ENCODE peak calls at places on chromosomes 16 and 17, in four cellular contexts. One of them, this sample, is unnamed.

GRCh38 chr16:73058616-73059409 is 10.9 kb upstream of the ZFHX3 start:
- DNase-seq in IMR-90: peak
- DNase-seq in H1: peak
- DNase-seq in mesendoderm: peak
- DNase-seq in this sample: no peak

GRCh38 chr16:55622930-55623561 is 32.7 kb upstream of the SLC6A2 start:
- DNase-seq in H1: peak
- DNase-seq in mesendoderm: peak
- DNase-seq in IMR-90: no peak
- DNase-seq in this sample: peak

GRCh38 chr16:75288181-75288580 is 36.8 kb upstream of the BCAR1 start:
- DNase-seq in IMR-90: no peak
- DNase-seq in mesendoderm: no peak
- DNase-seq in H1: no peak
- DNase-seq in this sample: no peak

GRCh38 chr16:31130336-31130812 is 5.2 kb downstream of the PRSS8 start:
- DNase-seq in IMR-90: no peak
- DNase-seq in H1: no peak
- DNase-seq in mesendoderm: no peak
- DNase-seq in this sample: no peak

GRCh38 chr16:46747777-46748651 is at the start of gene MYLK3:
- DNase-seq in mesendoderm: peak
- DNase-seq in H1: no peak
- DNase-seq in IMR-90: no peak
- DNase-seq in this sample: peak

GRCh38 chr16:10964891-10965326 is 20.5 kb downstream of the CLEC16A start:
- DNase-seq in mesendoderm: no peak
- DNase-seq in IMR-90: no peak
- DNase-seq in H1: no peak
- DNase-seq in this sample: no peak

GRCh38 chr17:46818319-46818928 is at the start of gene WNT3:
- DNase-seq in IMR-90: no peak
- DNase-seq in mesendoderm: peak
- DNase-seq in H1: peak
- DNase-seq in this sample: peak

GRCh38 chr17:804541-805435 is 22.6 kb downstream of the MRM3 start:
- DNase-seq in mesendoderm: no peak
- DNase-seq in IMR-90: no peak
- DNase-seq in H1: no peak
- DNase-seq in this sample: no peak

GRCh38 chr17:69874220-69874670 is 200.8 kb upstream of the KCNJ16 start:
- DNase-seq in mesendoderm: peak
- DNase-seq in H1: no peak
- DNase-seq in IMR-90: peak
- DNase-seq in this sample: no peak

GRCh38 chr17:43905985-43906852 is 1.1 kb downstream of the MPP2 start:
- DNase-seq in H1: peak
- DNase-seq in IMR-90: peak
- DNase-seq in mesendoderm: peak
- DNase-seq in this sample: peak

GRCh38 chr16:77300232-77300631 is 101.0 kb downstream of the SYCE1L start:
- DNase-seq in H1: no peak
- DNase-seq in IMR-90: no peak
- DNase-seq in mesendoderm: no peak
- DNase-seq in this sample: no peak

GRCh38 chr16:20844588-20844987 is 38.3 kb downstream of the REXO5 start:
- DNase-seq in H1: no peak
- DNase-seq in IMR-90: no peak
- DNase-seq in mesendoderm: no peak
- DNase-seq in this sample: no peak

GRCh38 chr17:11170901-11171300 is 70.1 kb upstream of the SHISA6 start:
- DNase-seq in H1: no peak
- DNase-seq in IMR-90: no peak
- DNase-seq in mesendoderm: no peak
- DNase-seq in this sample: no peak

GRCh38 chr17:4483012-4483840 is 15.5 kb upstream of the SPNS2 start:
- DNase-seq in H1: no peak
- DNase-seq in IMR-90: no peak
- DNase-seq in mesendoderm: peak
- DNase-seq in this sample: no peak

GRCh38 chr16:31052131-31052530 is 18.8 kb downstream of the STX4 start:
- DNase-seq in IMR-90: peak
- DNase-seq in mesendoderm: no peak
- DNase-seq in H1: no peak
- DNase-seq in this sample: no peak

GRCh38 chr16:21126518-21126917 is 24.1 kb downstream of the DNAH3 start:
- DNase-seq in H1: no peak
- DNase-seq in mesendoderm: no peak
- DNase-seq in IMR-90: no peak
- DNase-seq in this sample: no peak

GRCh38 chr17:8255499-8255898 is 6.4 kb downstream of the PFAS start:
- DNase-seq in IMR-90: no peak
- DNase-seq in mesendoderm: peak
- DNase-seq in H1: no peak
- DNase-seq in this sample: no peak

GRCh38 chr17:52158450-52159042 is at the start of gene CA10:
- DNase-seq in mesendoderm: peak
- DNase-seq in H1: peak
- DNase-seq in IMR-90: no peak
- DNase-seq in this sample: peak

GRCh38 chr17:50588391-50589111 is 28.0 kb downstream of the CACNA1G start:
- DNase-seq in H1: no peak
- DNase-seq in IMR-90: no peak
- DNase-seq in mesendoderm: no peak
- DNase-seq in this sample: no peak

GRCh38 chr17:49762148-49762941 is 1.6 kb downstream of the FAM117A start:
- DNase-seq in IMR-90: peak
- DNase-seq in H1: no peak
- DNase-seq in mesendoderm: no peak
- DNase-seq in this sample: no peak

GRCh38 chr17:73261952-73262675 is 434 bp upstream of the CPSF4L start:
- DNase-seq in IMR-90: no peak
- DNase-seq in mesendoderm: no peak
- DNase-seq in H1: peak
- DNase-seq in this sample: no peak

GRCh38 chr16:78629173-78629572 is 529.7 kb downstream of the WWOX start:
- DNase-seq in H1: no peak
- DNase-seq in IMR-90: no peak
- DNase-seq in mesendoderm: no peak
- DNase-seq in this sample: no peak

GRCh38 chr17:16989953-16990860 is 18.3 kb upstream of the TNFRSF13B start:
- DNase-seq in mesendoderm: peak
- DNase-seq in H1: no peak
- DNase-seq in IMR-90: peak
- DNase-seq in this sample: peak

GRCh38 chr16:88369447-88370008 is 13.2 kb upstream of the ZNF469 start:
- DNase-seq in mesendoderm: peak
- DNase-seq in H1: no peak
- DNase-seq in IMR-90: no peak
- DNase-seq in this sample: no peak

GRCh38 chr16:82603784-82604411 is 22.9 kb upstream of the CDH13 start:
- DNase-seq in IMR-90: peak
- DNase-seq in mesendoderm: peak
- DNase-seq in H1: no peak
- DNase-seq in this sample: peak

GRCh38 chr17:78343433-78344201 is 16.3 kb downstream of the SOCS3 start:
- DNase-seq in IMR-90: no peak
- DNase-seq in mesendoderm: no peak
- DNase-seq in H1: no peak
- DNase-seq in this sample: peak

GRCh38 chr16:35626051-35626450 is 2166.6 kb downstream of the TP53TG3F start:
- DNase-seq in H1: no peak
- DNase-seq in IMR-90: no peak
- DNase-seq in mesendoderm: no peak
- DNase-seq in this sample: no peak

GRCh38 chr17:27506348-27507218 is 50.3 kb downstream of the KSR1 start:
- DNase-seq in mesendoderm: peak
- DNase-seq in H1: no peak
- DNase-seq in IMR-90: no peak
- DNase-seq in this sample: peak

GRCh38 chr17:38572665-38573365 is 32.9 kb downstream of the SRCIN1 start:
- DNase-seq in H1: no peak
- DNase-seq in mesendoderm: peak
- DNase-seq in IMR-90: no peak
- DNase-seq in this sample: peak

GRCh38 chr17:45991341-45991740 is 7.7 kb upstream of the STH start:
- DNase-seq in mesendoderm: no peak
- DNase-seq in H1: no peak
- DNase-seq in IMR-90: no peak
- DNase-seq in this sample: no peak

GRCh38 chr16:56551796-56552738 is 12.8 kb upstream of the MT4 start:
- DNase-seq in IMR-90: no peak
- DNase-seq in mesendoderm: no peak
- DNase-seq in H1: no peak
- DNase-seq in this sample: no peak

GRCh38 chr16:12486386-12486785 is 317.3 kb downstream of the CPPED1 start:
- DNase-seq in H1: no peak
- DNase-seq in IMR-90: no peak
- DNase-seq in mesendoderm: no peak
- DNase-seq in this sample: no peak

GRCh38 chr16:5000573-5001001 is 33.1 kb downstream of the NAGPA start:
- DNase-seq in mesendoderm: no peak
- DNase-seq in H1: no peak
- DNase-seq in IMR-90: no peak
- DNase-seq in this sample: no peak

GRCh38 chr16:85554114-85554790 is 58.9 kb upstream of the GSE1 start:
- DNase-seq in H1: no peak
- DNase-seq in IMR-90: peak
- DNase-seq in mesendoderm: peak
- DNase-seq in this sample: no peak

GRCh38 chr16:66003196-66003595 is 363.3 kb upstream of the CDH5 start:
- DNase-seq in H1: no peak
- DNase-seq in IMR-90: peak
- DNase-seq in mesendoderm: no peak
- DNase-seq in this sample: no peak

GRCh38 chr17:80456465-80457235 is 19.8 kb downstream of the NPTX1 start:
- DNase-seq in IMR-90: no peak
- DNase-seq in H1: no peak
- DNase-seq in mesendoderm: no peak
- DNase-seq in this sample: no peak

GRCh38 chr17:9225305-9226101 is 204.2 kb downstream of the NTN1 start:
- DNase-seq in mesendoderm: peak
- DNase-seq in H1: peak
- DNase-seq in IMR-90: no peak
- DNase-seq in this sample: peak

GRCh38 chr17:74371653-74372147 is 4.4 kb downstream of the GPR142 start:
- DNase-seq in IMR-90: no peak
- DNase-seq in H1: no peak
- DNase-seq in mesendoderm: no peak
- DNase-seq in this sample: no peak

GRCh38 chr17:74373838-74374606 is 6.7 kb downstream of the GPR142 start:
- DNase-seq in IMR-90: no peak
- DNase-seq in mesendoderm: no peak
- DNase-seq in H1: no peak
- DNase-seq in this sample: no peak

GRCh38 chr17:74372426-74372825 is 5.1 kb downstream of the GPR142 start:
- DNase-seq in mesendoderm: no peak
- DNase-seq in H1: no peak
- DNase-seq in IMR-90: no peak
- DNase-seq in this sample: no peak

GRCh38 chr17:74379495-74380085 is 12.3 kb downstream of the GPR142 start:
- DNase-seq in IMR-90: peak
- DNase-seq in mesendoderm: peak
- DNase-seq in H1: peak
- DNase-seq in this sample: peak

GRCh38 chr17:74374786-74375185 is 7.5 kb downstream of the GPR142 start:
- DNase-seq in H1: no peak
- DNase-seq in mesendoderm: no peak
- DNase-seq in IMR-90: no peak
- DNase-seq in this sample: no peak
- H3K56ac ChIP-seq in H1: no peak
- H3K56ac ChIP-seq in mesendoderm: no peak
- H3K56ac ChIP-seq in IMR-90: no peak
- H3K56ac ChIP-seq in this sample: no peak

GRCh38 chr16:72021043-72021442 is 12.5 kb downstream of the DHODH start:
- DNase-seq in H1: peak
- DNase-seq in IMR-90: no peak
- DNase-seq in mesendoderm: peak
- DNase-seq in this sample: peak
- H3K56ac ChIP-seq in H1: no peak
- H3K56ac ChIP-seq in IMR-90: no peak
- H3K56ac ChIP-seq in mesendoderm: no peak
- H3K56ac ChIP-seq in this sample: no peak

GRCh38 chr16:3262517-3262916 is 6.1 kb upstream of the MEFV start:
- DNase-seq in IMR-90: no peak
- DNase-seq in H1: no peak
- DNase-seq in mesendoderm: no peak
- DNase-seq in this sample: no peak
- H3K56ac ChIP-seq in IMR-90: no peak
- H3K56ac ChIP-seq in H1: no peak
- H3K56ac ChIP-seq in mesendoderm: no peak
- H3K56ac ChIP-seq in this sample: no peak

GRCh38 chr17:82386256-82386831 is 14.8 kb downstream of the UTS2R start:
- DNase-seq in IMR-90: no peak
- DNase-seq in mesendoderm: peak
- DNase-seq in H1: no peak
- DNase-seq in this sample: no peak
- H3K56ac ChIP-seq in IMR-90: no peak
- H3K56ac ChIP-seq in mesendoderm: no peak
- H3K56ac ChIP-seq in H1: no peak
- H3K56ac ChIP-seq in this sample: no peak

DNA sequence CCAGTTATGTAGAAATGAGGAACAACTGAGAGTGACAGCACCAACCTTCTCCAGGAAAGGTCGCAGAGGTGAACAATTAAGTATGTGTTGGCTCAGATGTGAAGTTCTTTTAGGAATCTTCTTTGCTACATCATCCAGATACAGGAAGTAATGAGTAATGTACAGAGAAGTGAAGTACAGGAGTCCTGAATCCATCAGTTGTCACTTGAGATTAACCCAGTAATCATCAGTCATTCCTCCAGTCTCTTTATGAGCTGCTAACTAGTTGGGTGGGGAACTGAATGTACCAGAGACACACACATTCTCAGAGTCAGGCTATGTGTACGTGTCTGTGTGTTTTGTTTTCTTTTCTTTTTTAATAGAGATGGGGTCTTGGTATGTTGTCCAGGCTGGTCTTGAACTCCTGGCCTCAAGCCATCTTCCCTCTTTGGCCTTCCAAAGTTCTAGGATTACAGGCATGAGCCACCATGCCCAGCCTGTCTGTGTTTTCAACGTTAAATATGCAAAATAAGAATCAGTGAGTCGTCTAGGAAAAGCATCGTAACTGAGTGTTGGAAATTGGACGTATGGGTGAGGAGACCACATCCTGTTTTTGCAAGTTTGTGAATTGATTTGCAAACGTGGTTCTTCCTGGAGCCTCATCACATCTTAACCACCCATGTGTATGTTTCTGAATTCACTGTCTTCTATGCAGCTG is 19.9 kb downstream of the ZNF200 start:
- DNase-seq in H1: no peak
- DNase-seq in mesendoderm: no peak
- DNase-seq in IMR-90: no peak
- DNase-seq in this sample: no peak
- H3K56ac ChIP-seq in H1: no peak
- H3K56ac ChIP-seq in mesendoderm: no peak
- H3K56ac ChIP-seq in IMR-90: no peak
- H3K56ac ChIP-seq in this sample: no peak

This sample was measured in H9.